ENCODE peak calls at places on chromosomes 1 and 21, in four cellular contexts. G, L, K and E are unnamed samples.

GRCh38 chr1:202349263-202349928 is 897 bp downstream of the PPP1R12B start:
- DNase-seq in L (peak; percentile 78), K (no peak), G (no peak), E (peak; percentile 7)

GRCh38 chr1:116951175-116951935 is 41.6 kb downstream of the PTGFRN start:
- DNase-seq in K (no peak), L (peak; percentile 83), G (peak; percentile 67), E (no peak)

GRCh38 chr1:155485945-155486344 is 76.7 kb downstream of the ASH1L start:
- DNase-seq in L (no peak), K (no peak), G (no peak), E (no peak)

GRCh38 chr1:235107368-235108184 is 21.1 kb downstream of the TOMM20 start:
- DNase-seq in G (no peak), L (no peak), K (no peak), E (no peak)

GRCh38 chr1:108962681-108963051 is 618 bp downstream of the CLCC1 start:
- DNase-seq in G (no peak), L (peak; percentile 49), K (no peak), E (peak; percentile 37)

GRCh38 chr21:30994917-30995316 is 43.4 kb downstream of the KRTAP19-8 start:
- DNase-seq in K (no peak), L (no peak), G (no peak), E (no peak)

GRCh38 chr1:77954521-77954920 is 24.4 kb downstream of the FUBP1 start:
- DNase-seq in L (peak; percentile 50), K (no peak), G (no peak), E (no peak)

GRCh38 chr1:208597571-208597970 is 353.4 kb upstream of the PLXNA2 start:
- DNase-seq in G (no peak), K (no peak), L (no peak), E (no peak)

GRCh38 chr1:34266127-34266951 is 89.6 kb downstream of the C1orf94 start:
- DNase-seq in K (no peak), G (peak; percentile 47), L (peak; percentile 34), E (no peak)

GRCh38 chr21:19855522-19855921 is 1142.7 kb upstream of the NCAM2 start:
- DNase-seq in K (no peak), L (no peak), G (no peak), E (no peak)

GRCh38 chr1:108590947-108591346 is 31.0 kb downstream of the EEIG2 start:
- DNase-seq in K (no peak), G (no peak), L (peak; percentile 99), E (peak; percentile 70)

GRCh38 chr21:28272272-28272992 is 720.2 kb downstream of the LTN1 start:
- DNase-seq in K (no peak), G (no peak), L (peak; percentile 11), E (no peak)

GRCh38 chr1:14662116-14662515 is 63.6 kb downstream of the KAZN start:
- DNase-seq in L (no peak), G (no peak), K (no peak), E (no peak)

GRCh38 chr1:93681095-93681548 is 515 bp downstream of the BCAR3 start:
- DNase-seq in K (no peak), G (no peak), L (no peak), E (no peak)

GRCh38 chr1:147201786-147202185 is 23.4 kb downstream of the FMO5 start:
- DNase-seq in K (no peak), L (no peak), G (no peak), E (no peak)

GRCh38 chr1:201937624-201938212 is 8.6 kb downstream of the LMOD1 start:
- DNase-seq in K (no peak), G (no peak), L (peak; percentile 72), E (peak; percentile 62)

GRCh38 chr1:24336099-24336498 is 16.9 kb downstream of the GRHL3 start:
- DNase-seq in K (no peak), G (no peak), L (no peak), E (no peak)

GRCh38 chr1:61050541-61051454 is 31.6 kb upstream of the NFIA start:
- DNase-seq in K (no peak), G (peak; percentile 85), L (peak; percentile 51), E (no peak)

GRCh38 chr1:118370861-118371260 is 185.8 kb upstream of the SPAG17 start:
- DNase-seq in L (no peak), K (no peak), G (no peak), E (no peak)

GRCh38 chr21:26177741-26178452 is 7.3 kb upstream of the APP start:
- DNase-seq in K (no peak), L (peak; percentile 17), G (no peak), E (no peak)

GRCh38 chr1:38605091-38605490 is 254.5 kb downstream of the RRAGC start:
- DNase-seq in K (no peak), G (no peak), L (no peak), E (no peak)

GRCh38 chr21:42724226-42724920 is 71.0 kb downstream of the PDE9A start:
- DNase-seq in G (no peak), L (peak; percentile 90), K (peak; percentile 89), E (peak; percentile 82)

GRCh38 chr1:116134178-116134773 is 23.1 kb downstream of the MAB21L3 start:
- DNase-seq in L (peak; percentile 19), G (peak; percentile 11), K (peak; percentile 21), E (no peak)

GRCh38 chr21:39715804-39716397 is 29.1 kb upstream of the IGSF5 start:
- DNase-seq in L (peak; percentile 59), K (peak; percentile 28), G (peak; percentile 72), E (peak; percentile 16)

GRCh38 chr1:77084457-77084856 is 134.8 kb downstream of the PIGK start:
- DNase-seq in G (no peak), K (no peak), L (no peak), E (no peak)

GRCh38 chr1:39450956-39451601 is 40.4 kb upstream of the BMP8A start:
- DNase-seq in K (no peak), G (no peak), L (peak; percentile 81), E (no peak)

GRCh38 chr1:102790997-102791396 is 317.3 kb downstream of the COL11A1 start:
- DNase-seq in L (peak; percentile 1), G (no peak), K (peak; percentile 6), E (no peak)

GRCh38 chr1:97999320-97999719 is 78.5 kb upstream of the DPYD start:
- DNase-seq in K (no peak), L (peak; percentile 91), G (no peak), E (peak; percentile 41)

GRCh38 chr1:22611530-22611947 is 24.9 kb upstream of the C1QA start:
- DNase-seq in L (peak; percentile 60), K (no peak), G (peak; percentile 93), E (peak; percentile 43)

GRCh38 chr1:53328490-53329182 is 766 bp upstream of the LRP8 start:
- DNase-seq in K (no peak), G (peak; percentile 72), L (no peak), E (no peak)

GRCh38 chr1:239987103-239987745 is 104.5 kb upstream of the FMN2 start:
- DNase-seq in G (peak; percentile 62), K (peak; percentile 15), L (peak; percentile 72), E (peak; percentile 5)

GRCh38 chr1:42926235-42926869 is 32.3 kb downstream of the SLC2A1 start:
- DNase-seq in G (no peak), L (no peak), K (no peak), E (no peak)

GRCh38 chr21:45075606-45076244 is 1.3 kb downstream of the ADARB1 start:
- DNase-seq in K (no peak), G (no peak), L (peak; percentile 34), E (no peak)
- TF ChIP-seq EZH2 in K (no peak), G (peak; percentile 55), L (no peak), E (no peak)

DNA sequence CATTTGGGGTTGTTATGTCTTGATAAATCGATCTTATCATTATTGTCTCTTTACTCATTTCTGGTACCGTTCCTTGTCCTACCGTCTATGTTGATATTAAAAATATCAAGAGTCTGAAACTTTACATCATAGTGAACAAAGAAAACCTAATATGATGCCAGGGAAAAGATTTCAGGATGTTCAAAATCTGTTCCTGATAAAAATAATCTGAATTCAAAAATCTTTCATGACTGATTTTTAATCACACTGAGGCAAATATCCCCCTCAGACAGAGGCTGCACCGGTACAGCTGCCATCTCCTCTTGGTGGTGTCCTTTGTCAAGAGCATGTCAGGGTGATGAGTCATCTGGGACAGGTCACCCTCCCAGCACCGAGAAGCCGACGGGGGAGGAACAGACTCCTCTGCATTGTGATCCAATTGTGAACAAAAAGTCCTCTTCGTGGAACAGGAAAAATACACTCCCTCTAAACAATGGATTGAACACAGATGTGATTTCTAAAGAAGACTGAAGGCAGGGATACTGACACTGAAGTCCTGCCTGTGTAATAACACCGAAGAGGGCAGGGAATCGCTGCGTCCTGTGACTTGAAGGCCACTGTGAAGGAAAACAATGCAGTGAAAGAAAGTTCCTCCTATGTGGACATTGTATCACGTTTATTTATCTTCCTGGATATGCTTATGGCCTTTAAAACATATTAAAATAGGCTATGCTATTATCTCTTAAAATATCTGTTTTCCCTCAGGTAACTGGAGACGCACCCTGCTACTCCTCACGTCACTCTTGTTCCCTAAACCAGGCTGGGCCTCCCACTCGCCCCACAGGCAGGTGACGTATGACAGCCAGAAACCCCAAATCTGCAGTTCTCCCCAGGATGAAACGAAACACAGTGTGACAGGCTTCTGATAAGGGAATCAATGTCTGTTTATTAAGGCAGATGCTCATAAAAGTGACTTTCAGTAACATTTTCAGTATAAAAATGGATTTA is 4.3 kb upstream of the SPATC1L start:
- DNase-seq in K (peak; percentile 28), G (no peak), L (peak; percentile 85), E (peak; percentile 50)
- H3K4me1 ChIP-seq in K (peaks cover 14% of the 10 kb centered on the region), G (peaks cover 14% of the 10 kb centered on the region), L (peaks cover 24% of the 10 kb centered on the region), E (peaks cover 34% of the 10 kb centered on the region)

GRCh38 chr1:164479242-164479641 is 79.7 kb upstream of the PBX1 start:
- DNase-seq in G (no peak), L (no peak), K (no peak), E (no peak)

GRCh38 chr1:164480285-164480907 is 78.6 kb upstream of the PBX1 start:
- DNase-seq in G (no peak), K (no peak), L (no peak), E (peak; percentile 2)

GRCh38 chr1:164473544-164473943 is 85.4 kb upstream of the PBX1 start:
- DNase-seq in L (no peak), G (no peak), K (no peak), E (no peak)

GRCh38 chr1:164475834-164476233 is 83.2 kb upstream of the PBX1 start:
- DNase-seq in L (no peak), K (no peak), G (no peak), E (no peak)

GRCh38 chr1:164477336-164477735 is 81.6 kb upstream of the PBX1 start:
- DNase-seq in G (no peak), L (no peak), K (no peak), E (no peak)
- H3K9me3 ChIP-seq in G (no peaks in the 10 kb centered on the region), L (no peaks in the 10 kb centered on the region), K (no peaks in the 10 kb centered on the region), E (no peaks in the 10 kb centered on the region)

DNA sequence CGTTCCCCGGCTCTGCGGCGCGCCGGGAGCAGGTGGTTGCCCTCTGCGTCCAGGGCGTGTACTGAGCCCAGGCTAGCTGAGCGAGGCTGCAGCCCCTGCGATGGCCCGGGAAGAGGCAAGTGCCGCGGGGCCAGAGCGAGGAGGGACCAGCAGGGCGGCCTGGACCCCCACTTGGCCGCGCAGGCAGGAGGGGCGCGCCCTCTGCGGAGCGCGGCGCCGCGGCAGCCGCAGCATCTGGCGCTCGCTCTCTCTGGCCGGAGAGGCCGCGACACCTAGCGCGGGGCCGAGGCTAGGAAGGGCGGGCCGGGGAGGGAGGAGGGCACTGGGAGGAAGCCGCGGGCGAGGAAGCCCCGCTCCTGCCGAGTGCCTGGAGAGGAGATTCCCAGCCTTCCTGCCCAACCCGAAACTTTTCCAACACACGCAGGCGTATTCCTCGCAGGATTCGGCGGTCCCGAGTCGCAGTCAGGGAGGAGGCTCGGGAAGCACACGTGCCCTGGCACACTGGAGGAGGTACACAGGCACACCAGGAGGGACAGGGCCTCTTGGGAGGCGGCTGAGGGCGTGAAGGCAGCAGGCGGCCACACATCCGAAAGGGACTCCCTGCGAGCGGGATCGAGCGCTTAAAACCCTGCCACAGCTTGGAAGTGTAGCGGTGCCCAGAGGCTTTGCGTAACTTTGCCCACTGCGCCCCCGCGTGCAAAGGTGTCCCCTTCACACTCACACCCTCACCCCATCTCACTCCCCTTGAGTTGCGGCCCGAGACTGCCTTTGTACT is 4.8 kb upstream of the PROX1 start:
- DNase-seq in L (peak; percentile 20), G (peak; percentile 89), K (no peak), E (no peak)
- TF ChIP-seq EZH2 in L (peak; percentile 30), G (peak; percentile 68), K (no peak), E (peak; percentile 96)